ENCODE peak calls at places on chromosomes 12 and 14, in seven cellular contexts. X, W, E, M, I, V and J are unnamed samples.

GRCh38 chr14:35331605-35332516 is 39.7 kb downstream of the PSMA6 start:
- DNase-seq in X (peak), W (peak), E (no peak), M (peak), I (peak), V (peak), J (no peak)

GRCh38 chr12:69688496-69689427 is 10.3 kb downstream of the BEST3 start:
- DNase-seq in X (peak), W (peak), E (no peak), M (no peak), I (peak), V (peak), J (peak)

GRCh38 chr12:51895378-51896135 is 7.7 kb downstream of the ANKRD33 start:
- DNase-seq in X (no peak), W (no peak), E (no peak), M (no peak), I (peak), V (no peak), J (no peak)

GRCh38 chr12:69502342-69503081 is 32.3 kb downstream of the FRS2 start:
- DNase-seq in X (no peak), W (no peak), E (no peak), M (no peak), I (peak), V (no peak), J (no peak)

GRCh38 chr12:43728117-43728516 is 30.5 kb downstream of the PUS7L start:
- DNase-seq in X (no peak), W (no peak), E (peak), M (no peak), I (peak), V (no peak), J (no peak)

GRCh38 chr14:50768693-50769092 is 62.3 kb downstream of the NIN start:
- DNase-seq in X (no peak), W (no peak), E (no peak), M (no peak), I (peak), V (no peak), J (no peak)

GRCh38 chr12:78316656-78317055 is 486.0 kb downstream of the NAV3 start:
- DNase-seq in X (no peak), W (no peak), E (no peak), M (no peak), I (no peak), V (no peak), J (no peak)

GRCh38 chr14:99611639-99612038 is 7.6 kb upstream of the CCDC85C start:
- DNase-seq in X (no peak), W (no peak), E (no peak), M (no peak), I (no peak), V (no peak), J (no peak)

GRCh38 chr12:49260165-49260564 is 4.7 kb upstream of the TUBA1C start:
- DNase-seq in X (no peak), W (no peak), E (no peak), M (no peak), I (peak), V (no peak), J (no peak)

GRCh38 chr12:108855284-108856169 is 1.9 kb downstream of the SSH1 start:
- DNase-seq in X (no peak), W (no peak), E (no peak), M (no peak), I (no peak), V (no peak), J (no peak)

GRCh38 chr12:20383612-20384011 is 15.3 kb downstream of the PDE3A start:
- DNase-seq in X (no peak), W (peak), E (no peak), M (no peak), I (no peak), V (no peak), J (no peak)

GRCh38 chr14:92885279-92886061 is 37.5 kb upstream of the CHGA start:
- DNase-seq in X (no peak), W (no peak), E (no peak), M (no peak), I (no peak), V (no peak), J (no peak)

GRCh38 chr14:57060276-57060956 is 208.3 kb downstream of the EXOC5 start:
- DNase-seq in X (no peak), W (peak), E (no peak), M (no peak), I (peak), V (peak), J (no peak)

GRCh38 chr14:79483472-79483871 is 727.8 kb downstream of the DIO2 start:
- DNase-seq in X (no peak), W (no peak), E (no peak), M (no peak), I (peak), V (no peak), J (no peak)

GRCh38 chr12:57898308-57898970 is 42.9 kb upstream of the ATP23 start:
- DNase-seq in X (no peak), W (peak), E (no peak), M (no peak), I (no peak), V (peak), J (no peak)

GRCh38 chr14:95523051-95523817 is 6.8 kb upstream of the SYNE3 start:
- DNase-seq in X (no peak), W (peak), E (no peak), M (peak), I (peak), V (no peak), J (no peak)

GRCh38 chr14:95316826-95317225 is 2.9 kb downstream of the CLMN start:
- DNase-seq in X (no peak), W (no peak), E (no peak), M (no peak), I (no peak), V (no peak), J (no peak)

GRCh38 chr14:79575032-79575431 is 636.3 kb downstream of the DIO2 start:
- DNase-seq in X (no peak), W (no peak), E (no peak), M (no peak), I (no peak), V (no peak), J (no peak)

GRCh38 chr14:34989762-34990161 is 7.0 kb downstream of the SRP54 start:
- DNase-seq in X (no peak), W (no peak), E (no peak), M (no peak), I (no peak), V (no peak), J (no peak)

GRCh38 chr14:55832974-55833373 is 253.0 kb downstream of the KTN1 start:
- DNase-seq in X (no peak), W (no peak), E (no peak), M (no peak), I (no peak), V (no peak), J (no peak)

GRCh38 chr12:124752437-124753229 is 111.0 kb downstream of the SCARB1 start:
- DNase-seq in X (no peak), W (no peak), E (no peak), M (no peak), I (peak), V (no peak), J (no peak)

GRCh38 chr14:91884664-91885063 is 17.3 kb upstream of the TC2N start:
- DNase-seq in X (no peak), W (peak), E (no peak), M (no peak), I (no peak), V (no peak), J (no peak)

GRCh38 chr12:98999569-98999968 is 354.5 kb downstream of the APAF1 start:
- DNase-seq in X (peak), W (no peak), E (no peak), M (no peak), I (no peak), V (peak), J (no peak)

GRCh38 chr12:19382111-19382526 is 57.2 kb upstream of the AEBP2 start:
- DNase-seq in X (no peak), W (peak), E (no peak), M (peak), I (peak), V (peak), J (peak)

GRCh38 chr14:39351708-39352107 is 80.5 kb downstream of the FBXO33 start:
- DNase-seq in X (no peak), W (no peak), E (no peak), M (no peak), I (peak), V (no peak), J (no peak)

GRCh38 chr14:61328629-61329262 is 7.4 kb downstream of the PRKCH start:
- DNase-seq in X (no peak), W (no peak), E (no peak), M (peak), I (no peak), V (no peak), J (no peak)

GRCh38 chr12:473863-474577 is 14.3 kb downstream of the B4GALNT3 start:
- DNase-seq in X (no peak), W (peak), E (no peak), M (no peak), I (peak), V (no peak), J (peak)

GRCh38 chr12:116982721-116983502 is 72.2 kb downstream of the FBXW8 start:
- DNase-seq in X (no peak), W (peak), E (no peak), M (no peak), I (no peak), V (no peak), J (no peak)